ENCODE peak calls at places on chromosomes 4 and X, in eight cellular contexts. V, G, B, M, S, O, E and N are unnamed samples.

GRCh38 chr4:1460967-1461868 is 55.0 kb upstream of the NKX1-1 start:
- DNase-seq in M (no peak), B (no peak), V (no peak), G (no peak), S (no peak), O (no peak), E (peak; percentile 54), N (no peak)

GRCh38 chrX:68196939-68197791 is 236.1 kb downstream of the OPHN1 start:
- DNase-seq in M (peak; percentile 57), G (no peak), S (no peak), B (no peak), V (no peak), O (no peak), E (no peak), N (no peak)

GRCh38 chr4:106987314-106987713 is 48.8 kb downstream of the DKK2 start:
- DNase-seq in G (no peak), O (no peak), B (no peak), M (no peak), V (no peak), S (no peak), E (no peak), N (no peak)

GRCh38 chr4:64584981-64585557 is 175.8 kb upstream of the TECRL start:
- DNase-seq in M (peak; percentile 6), E (no peak), O (no peak), G (no peak), S (no peak), B (no peak), V (no peak), N (no peak)

GRCh38 chr4:128775916-128776315 is 33.6 kb upstream of the JADE1 start:
- DNase-seq in B (no peak), O (no peak), S (no peak), G (no peak), E (no peak), V (no peak), M (no peak), N (no peak)

GRCh38 chr4:139795915-139796314 is 130.3 kb downstream of the MGST2 start:
- DNase-seq in M (peak; percentile 48), B (no peak), S (no peak), V (no peak), E (no peak), O (no peak), G (no peak), N (no peak)

GRCh38 chr4:73770917-73771316 is 30.5 kb downstream of the CXCL8 start:
- DNase-seq in V (no peak), M (no peak), O (no peak), B (no peak), S (no peak), G (no peak), E (no peak), N (no peak)

GRCh38 chr4:48403358-48403757 is 62.0 kb downstream of the SLAIN2 start:
- DNase-seq in B (no peak), M (no peak), G (no peak), E (no peak), S (no peak), V (no peak), O (no peak), N (no peak)

GRCh38 chrX:85994228-85994627 is 53.1 kb downstream of the CHM start:
- DNase-seq in E (no peak), O (no peak), S (no peak), V (no peak), B (no peak), G (no peak), M (no peak), N (no peak)

GRCh38 chrX:85995641-85996040 is 51.7 kb downstream of the CHM start:
- DNase-seq in E (no peak), O (no peak), S (no peak), G (no peak), M (no peak), B (no peak), V (no peak), N (no peak)

GRCh38 chrX:85994787-85995186 is 52.6 kb downstream of the CHM start:
- DNase-seq in G (no peak), S (no peak), V (no peak), B (no peak), M (no peak), E (no peak), O (no peak), N (no peak)

GRCh38 chrX:85992811-85993229 is 54.5 kb downstream of the CHM start:
- DNase-seq in O (no peak), G (no peak), V (no peak), S (no peak), B (no peak), E (no peak), M (peak; percentile 38), N (no peak)

DNA sequence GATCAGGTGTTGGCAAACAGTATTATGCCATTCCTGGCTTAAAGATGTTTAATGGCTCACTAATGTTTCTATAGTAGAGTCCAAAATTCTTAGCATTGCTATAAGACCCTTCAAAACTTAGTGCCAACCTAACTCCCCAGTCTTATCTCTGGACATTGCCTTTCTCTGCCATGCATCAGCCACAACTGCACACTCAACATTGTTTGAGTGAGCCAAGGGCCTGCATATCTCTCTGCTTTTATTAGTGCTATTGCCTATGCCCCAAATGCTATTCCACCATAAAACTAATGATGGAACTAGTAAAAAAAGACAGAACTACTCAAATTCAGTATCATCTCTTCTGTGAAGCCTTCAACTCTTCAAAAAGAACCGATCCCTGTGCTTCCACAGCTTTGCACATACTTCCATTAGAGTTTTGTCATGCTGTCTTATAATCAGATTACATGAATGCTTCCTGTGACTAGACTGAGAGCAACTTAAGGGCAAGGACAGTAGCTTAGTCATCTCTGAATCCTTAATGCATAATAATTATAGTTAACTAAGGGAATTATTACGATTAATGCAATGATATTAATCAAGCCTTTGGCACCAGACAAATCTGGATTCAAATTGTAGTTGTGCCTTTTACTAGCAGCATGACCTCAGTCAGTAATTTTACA is 53.7 kb downstream of the CHM start:
- DNase-seq in S (no peak), G (no peak), O (no peak), B (no peak), V (no peak), E (no peak), M (peak; percentile 27), N (no peak)
- H3K4me1 ChIP-seq in S (no peaks in the 10 kb centered on the region), G (no peaks in the 10 kb centered on the region), O (no peaks in the 10 kb centered on the region), B (no peaks in the 10 kb centered on the region), V (no peaks in the 10 kb centered on the region), E (no peaks in the 10 kb centered on the region), M (peaks cover 6% of the 10 kb centered on the region), N (no peaks in the 10 kb centered on the region)

GRCh38 chr4:6778435-6778834 is 4.1 kb upstream of the KIAA0232 start:
- DNase-seq in O (no peak), V (no peak), G (no peak), S (no peak), M (no peak), E (no peak), B (no peak), N (no peak)
- H3K4me1 ChIP-seq in O (peaks cover 70% of the 10 kb centered on the region), V (peaks cover 21% of the 10 kb centered on the region), G (no peaks in the 10 kb centered on the region), S (no peaks in the 10 kb centered on the region), M (no peaks in the 10 kb centered on the region), E (peaks cover 36% of the 10 kb centered on the region), B (peaks cover 36% of the 10 kb centered on the region), N (no peaks in the 10 kb centered on the region)

GRCh38 chr4:27087306-27088045 is 226.8 kb downstream of the STIM2 start:
- DNase-seq in E (no peak), O (no peak), G (no peak), B (no peak), M (no peak), S (no peak), V (no peak), N (no peak)
- H3K4me1 ChIP-seq in E (peaks cover 10% of the 10 kb centered on the region), O (no peaks in the 10 kb centered on the region), G (no peaks in the 10 kb centered on the region), B (peaks cover 11% of the 10 kb centered on the region), M (no peaks in the 10 kb centered on the region), S (no peaks in the 10 kb centered on the region), V (peaks cover 9% of the 10 kb centered on the region), N (no peaks in the 10 kb centered on the region)

GRCh38 chr4:6968496-6968895 is 58.9 kb downstream of the TBC1D14 start:
- DNase-seq in B (no peak), G (no peak), S (no peak), E (no peak), V (no peak), O (no peak), M (no peak), N (no peak)
- H3K4me1 ChIP-seq in B (peaks cover 6% of the 10 kb centered on the region), G (no peaks in the 10 kb centered on the region), S (no peaks in the 10 kb centered on the region), E (no peaks in the 10 kb centered on the region), V (peaks cover 60% of the 10 kb centered on the region), O (no peaks in the 10 kb centered on the region), M (peaks cover 1% of the 10 kb centered on the region), N (no peaks in the 10 kb centered on the region)

GRCh38 chr4:108166038-108166437 is 2.7 kb downstream of the LEF1 start:
- DNase-seq in V (no peak), M (no peak), E (no peak), S (no peak), O (no peak), B (no peak), G (no peak), N (no peak)
- H3K4me1 ChIP-seq in V (peaks cover 22% of the 10 kb centered on the region), M (peaks cover 2% of the 10 kb centered on the region), E (peaks cover 32% of the 10 kb centered on the region), S (no peaks in the 10 kb centered on the region), O (peaks cover 19% of the 10 kb centered on the region), B (peaks cover 18% of the 10 kb centered on the region), G (peaks cover 3% of the 10 kb centered on the region), N (peaks cover 10% of the 10 kb centered on the region)

GRCh38 chr4:6937748-6938147 is 28.1 kb downstream of the TBC1D14 start:
- DNase-seq in V (no peak), G (no peak), S (no peak), M (no peak), B (no peak), O (no peak), E (no peak), N (no peak)
- H3K4me1 ChIP-seq in V (peaks cover 3% of the 10 kb centered on the region), G (no peaks in the 10 kb centered on the region), S (no peaks in the 10 kb centered on the region), M (peaks cover 21% of the 10 kb centered on the region), B (peaks cover 41% of the 10 kb centered on the region), O (peaks cover 46% of the 10 kb centered on the region), E (peaks cover 24% of the 10 kb centered on the region), N (peaks cover 4% of the 10 kb centered on the region)